ENCODE peak calls at places on chromosomes 4 and X, in six cellular contexts. N is hepatocyte, X is right atrium auricular region, A is sigmoid colon, H is ovary, E is breast epithelium. F is an unnamed sample.

GRCh38 chr4:38062088-38062893 is 102.1 kb downstream of the PTTG2 start:
- DNase-seq in N (peak), X (peak), A (peak), H (peak), E (peak), F (peak)

GRCh38 chrX:119004920-119005524 is 30.6 kb downstream of the LONRF3 start:
- DNase-seq in N (peak), X (no peak), A (peak), H (peak), E (peak), F (peak)

GRCh38 chrX:108270739-108271396 is 167.4 kb downstream of the COL4A6 start:
- DNase-seq in N (peak), X (no peak), A (peak), H (no peak), E (no peak), F (no peak)

GRCh38 chr4:113086172-113086695 is 36.8 kb downstream of the ANK2 start:
- DNase-seq in N (no peak), X (no peak), A (no peak), H (no peak), E (no peak), F (no peak)

GRCh38 chrX:137916090-137916746 is 350.3 kb downstream of the ZIC3 start:
- DNase-seq in N (peak), X (no peak), A (no peak), H (no peak), E (no peak), F (no peak)

GRCh38 chr4:168831919-168832745 is 177.9 kb downstream of the CBR4 start:
- DNase-seq in N (peak), X (peak), A (peak), H (peak), E (peak), F (no peak)

GRCh38 chr4:159941076-159941475 is 838.2 kb downstream of the RAPGEF2 start:
- DNase-seq in N (no peak), X (no peak), A (no peak), H (no peak), E (no peak), F (no peak)

GRCh38 chr4:84167579-84167978 is 331.5 kb downstream of the NKX6-1 start:
- DNase-seq in N (peak), X (no peak), A (no peak), H (no peak), E (no peak), F (no peak)

GRCh38 chr4:30763337-30763736 is 43.2 kb downstream of the PCDH7 start:
- DNase-seq in N (no peak), X (no peak), A (no peak), H (no peak), E (no peak), F (no peak)

GRCh38 chrX:111585337-111585736 is 73.9 kb downstream of the SERTM2 start:
- DNase-seq in N (no peak), X (no peak), A (no peak), H (no peak), E (no peak), F (no peak)

GRCh38 chrX:87572911-87573310 is 55.3 kb downstream of the KLHL4 start:
- DNase-seq in N (no peak), X (no peak), A (no peak), H (no peak), E (no peak), F (no peak)

GRCh38 chrX:119826399-119826959 is 26.3 kb downstream of the UPF3B start:
- DNase-seq in N (no peak), X (no peak), A (no peak), H (no peak), E (no peak), F (no peak)

DNA sequence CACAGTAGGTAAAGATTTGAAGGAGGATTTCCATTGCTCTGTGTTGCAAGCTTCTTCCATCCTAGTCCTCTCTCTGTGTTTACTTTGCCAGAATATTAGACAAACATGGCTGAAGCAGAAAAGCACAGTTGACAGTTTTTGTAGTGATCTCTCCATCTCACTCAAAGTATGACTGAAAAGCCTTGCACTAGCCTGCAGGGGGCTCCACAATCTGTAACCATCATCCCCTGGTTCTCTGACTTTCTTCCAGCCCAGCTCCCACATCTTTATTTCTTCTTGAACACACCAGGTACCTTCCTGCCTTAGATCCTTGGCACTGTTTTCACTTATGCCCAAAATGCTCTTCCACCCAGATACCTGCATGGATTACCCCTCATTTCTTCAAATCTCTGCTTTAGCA is 34.1 kb upstream of the HHIP start:
- DNase-seq in N (peak), X (no peak), A (no peak), H (no peak), E (no peak), F (no peak)
- H3K27ac ChIP-seq in N (no peak), X (no peak), A (no peak), H (no peak), E (no peak), F (no peak)

GRCh38 chr4:680565-680930 is 6.2 kb downstream of the MYL5 start:
- DNase-seq in N (no peak), X (no peak), A (peak), H (no peak), E (no peak), F (no peak)
- H3K27ac ChIP-seq in N (no peak), X (no peak), A (no peak), H (no peak), E (peak), F (no peak)

GRCh38 chr4:153451931-153452660 is 14.1 kb upstream of the TMEM131L start:
- DNase-seq in N (no peak), X (no peak), A (no peak), H (no peak), E (no peak), F (no peak)

GRCh38 chr4:153449338-153449737 is 16.8 kb upstream of the TMEM131L start:
- DNase-seq in N (no peak), X (no peak), A (no peak), H (no peak), E (no peak), F (no peak)

GRCh38 chr4:153450545-153450917 is 15.6 kb upstream of the TMEM131L start:
- DNase-seq in N (no peak), X (no peak), A (no peak), H (no peak), E (no peak), F (no peak)

GRCh38 chr4:153452661-153453378 is 13.3 kb upstream of the TMEM131L start:
- DNase-seq in N (no peak), X (no peak), A (no peak), H (no peak), E (no peak), F (no peak)

GRCh38 chr4:153453455-153453854 is 12.7 kb upstream of the TMEM131L start:
- DNase-seq in N (no peak), X (no peak), A (no peak), H (no peak), E (no peak), F (no peak)
- H3K27ac ChIP-seq in N (no peak), X (no peak), A (no peak), H (no peak), E (no peak), F (no peak)

GRCh38 chrX:68669872-68670271 is 22.4 kb downstream of the STARD8 start:
- DNase-seq in N (no peak), X (no peak), A (no peak), H (no peak), E (no peak), F (no peak)

GRCh38 chrX:68666580-68666979 is 19.1 kb downstream of the STARD8 start:
- DNase-seq in N (no peak), X (no peak), A (no peak), H (no peak), E (no peak), F (no peak)

GRCh38 chrX:68671221-68671620 is 23.8 kb downstream of the STARD8 start:
- DNase-seq in N (no peak), X (no peak), A (no peak), H (no peak), E (no peak), F (no peak)

GRCh38 chrX:68672581-68673318 is 25.3 kb downstream of the STARD8 start:
- DNase-seq in N (no peak), X (no peak), A (peak), H (peak), E (no peak), F (no peak)

GRCh38 chrX:68669094-68669830 is 21.8 kb downstream of the STARD8 start:
- DNase-seq in N (no peak), X (no peak), A (no peak), H (no peak), E (no peak), F (no peak)
- H3K27ac ChIP-seq in N (peak), X (no peak), A (no peak), H (no peak), E (peak), F (no peak)

GRCh38 chr4:153521467-153521866 is 55.3 kb downstream of the TMEM131L start:
- DNase-seq in N (no peak), X (no peak), A (no peak), H (no peak), E (no peak), F (no peak)

GRCh38 chr4:153519677-153520076 is 53.5 kb downstream of the TMEM131L start:
- DNase-seq in N (no peak), X (no peak), A (no peak), H (no peak), E (no peak), F (no peak)

GRCh38 chr4:153520227-153520626 is 54.1 kb downstream of the TMEM131L start:
- DNase-seq in N (no peak), X (no peak), A (no peak), H (no peak), E (no peak), F (no peak)

GRCh38 chr4:153521995-153522799 is 56.0 kb downstream of the TMEM131L start:
- DNase-seq in N (no peak), X (no peak), A (no peak), H (no peak), E (no peak), F (no peak)

GRCh38 chr4:153520871-153521329 is 54.7 kb downstream of the TMEM131L start:
- DNase-seq in N (no peak), X (no peak), A (no peak), H (no peak), E (no peak), F (no peak)
- H3K27ac ChIP-seq in N (no peak), X (no peak), A (no peak), H (no peak), E (no peak), F (no peak)

DNA sequence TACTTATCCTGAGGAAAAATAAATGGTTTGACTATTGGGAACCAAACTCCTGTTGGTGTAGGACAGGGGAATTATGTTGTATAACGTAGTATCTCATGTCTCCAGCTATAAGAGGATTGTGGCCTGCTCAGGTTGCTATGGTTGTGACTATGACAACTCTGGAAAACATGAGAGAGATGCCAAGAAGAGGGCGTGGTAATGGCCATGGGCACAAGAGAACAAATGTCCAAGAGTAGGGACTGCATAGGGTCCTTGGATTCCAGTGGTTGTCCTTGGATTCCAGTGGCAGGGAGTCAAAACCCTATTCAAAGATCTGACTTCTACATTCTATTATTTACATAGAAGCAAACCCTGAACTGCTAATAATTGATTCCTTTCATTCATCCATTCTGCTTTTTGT is 6.8 kb upstream of the MOB1B start:
- DNase-seq in N (no peak), X (no peak), A (no peak), H (no peak), E (peak), F (no peak)
- H3K27ac ChIP-seq in N (peak), X (peak), A (no peak), H (no peak), E (peak), F (no peak)

GRCh38 chr4:152090543-152090942 is 329.7 kb upstream of the GATB start:
- DNase-seq in N (peak), X (no peak), A (no peak), H (no peak), E (no peak), F (no peak)
- H3K27ac ChIP-seq in N (no peak), X (peak), A (no peak), H (no peak), E (no peak), F (no peak)

GRCh38 chr4:76426272-76426671 is 5.3 kb upstream of the CCDC158 start:
- DNase-seq in N (no peak), X (no peak), A (no peak), H (no peak), E (no peak), F (no peak)
- H3K27ac ChIP-seq in N (no peak), X (no peak), A (no peak), H (no peak), E (no peak), F (no peak)